ENCODE peak calls at places on chromosomes 3 and 15, in six cellular contexts. R is esophagus squamous epithelium, S is cardiac muscle cell, T is fibroblast of lung, C is endothelial cell of umbilical vein, Z is tibial nerve. M is an unnamed sample.

GRCh38 chr3:46978381-46978780 is 1.1 kb upstream of the NBEAL2 start:
- DNase-seq in R (no peak), S (no peak), T (no peak), C (no peak), Z (no peak), M (no peak)

GRCh38 chr3:42600958-42601675 is 631 bp downstream of the NKTR start:
- DNase-seq in R (no peak), S (peak; percentile 72), T (peak; percentile 77), C (peak; percentile 68), Z (peak; percentile 45), M (peak; percentile 28)

GRCh38 chr15:69719527-69719926 is 266.9 kb downstream of the RPLP1 start:
- DNase-seq in R (no peak), S (peak; percentile 40), T (peak; percentile 46), C (no peak), Z (peak; percentile 29), M (no peak)

GRCh38 chr3:20648921-20649381 is 462.9 kb upstream of the SGO1 start:
- DNase-seq in R (no peak), S (peak; percentile 56), T (peak; percentile 86), C (no peak), Z (no peak), M (no peak)

GRCh38 chr15:70636540-70637165 is 126.7 kb downstream of the UACA start:
- DNase-seq in R (no peak), S (peak; percentile 47), T (peak; percentile 28), C (peak; percentile 28), Z (no peak), M (no peak)

GRCh38 chr3:4856986-4857385 is 122.3 kb upstream of the BHLHE40 start:
- DNase-seq in R (no peak), S (no peak), T (no peak), C (peak; percentile 87), Z (no peak), M (no peak)

GRCh38 chr15:70853855-70854668 is at the start of gene LARP6:
- DNase-seq in R (no peak), S (peak; percentile 62), T (peak; percentile 49), C (peak; percentile 60), Z (peak; percentile 21), M (no peak)

GRCh38 chr3:11910971-11911531 is 64.4 kb upstream of the TAMM41 start:
- DNase-seq in R (no peak), S (no peak), T (no peak), C (no peak), Z (no peak), M (no peak)

GRCh38 chr15:71195242-71195641 is 80.0 kb downstream of the THSD4 start:
- DNase-seq in R (no peak), S (peak; percentile 16), T (no peak), C (no peak), Z (no peak), M (no peak)

GRCh38 chr15:44662478-44663409 is 718 bp downstream of the SPG11 start:
- DNase-seq in R (peak; percentile 32), S (peak; percentile 69), T (peak; percentile 59), C (no peak), Z (peak; percentile 43), M (peak; percentile 8)

GRCh38 chr15:96969892-96970710 is 639.6 kb downstream of the NR2F2 start:
- DNase-seq in R (no peak), S (no peak), T (no peak), C (no peak), Z (no peak), M (no peak)

GRCh38 chr3:186102687-186103086 is 6.2 kb downstream of the ETV5 start:
- DNase-seq in R (no peak), S (no peak), T (no peak), C (no peak), Z (no peak), M (no peak)

GRCh38 chr3:34780294-34780693 is 859.0 kb upstream of the ARPP21 start:
- DNase-seq in R (no peak), S (no peak), T (no peak), C (no peak), Z (no peak), M (no peak)

GRCh38 chr3:147493666-147494065 is 84.5 kb downstream of the ZIC1 start:
- DNase-seq in R (no peak), S (no peak), T (peak; percentile 1), C (peak; percentile 3), Z (no peak), M (no peak)

GRCh38 chr3:150736316-150736719 is 26.7 kb downstream of the SIAH2 start:
- DNase-seq in R (no peak), S (no peak), T (no peak), C (no peak), Z (no peak), M (no peak)

GRCh38 chr3:161409069-161409468 is 37.8 kb upstream of the SPTSSB start:
- DNase-seq in R (no peak), S (peak; percentile 64), T (peak; percentile 27), C (peak; percentile 61), Z (peak; percentile 71), M (no peak)
- TF ChIP-seq CTCF in R (peak; percentile 66), S (peak; percentile 63), T (peak; percentile 64), C (peak; percentile 48), Z (peak; percentile 35), M (peak; percentile 43)

GRCh38 chr15:79057050-79057449 is 33.5 kb downstream of the RASGRF1 start:
- DNase-seq in R (no peak), S (no peak), T (no peak), C (no peak), Z (no peak), M (no peak)

GRCh38 chr15:79054350-79054749 is 36.2 kb downstream of the RASGRF1 start:
- DNase-seq in R (no peak), S (no peak), T (no peak), C (no peak), Z (no peak), M (no peak)

GRCh38 chr15:79060175-79060574 is 30.4 kb downstream of the RASGRF1 start:
- DNase-seq in R (no peak), S (no peak), T (no peak), C (no peak), Z (no peak), M (no peak)

GRCh38 chr15:79059081-79059572 is 31.5 kb downstream of the RASGRF1 start:
- DNase-seq in R (no peak), S (no peak), T (no peak), C (no peak), Z (no peak), M (no peak)

DNA sequence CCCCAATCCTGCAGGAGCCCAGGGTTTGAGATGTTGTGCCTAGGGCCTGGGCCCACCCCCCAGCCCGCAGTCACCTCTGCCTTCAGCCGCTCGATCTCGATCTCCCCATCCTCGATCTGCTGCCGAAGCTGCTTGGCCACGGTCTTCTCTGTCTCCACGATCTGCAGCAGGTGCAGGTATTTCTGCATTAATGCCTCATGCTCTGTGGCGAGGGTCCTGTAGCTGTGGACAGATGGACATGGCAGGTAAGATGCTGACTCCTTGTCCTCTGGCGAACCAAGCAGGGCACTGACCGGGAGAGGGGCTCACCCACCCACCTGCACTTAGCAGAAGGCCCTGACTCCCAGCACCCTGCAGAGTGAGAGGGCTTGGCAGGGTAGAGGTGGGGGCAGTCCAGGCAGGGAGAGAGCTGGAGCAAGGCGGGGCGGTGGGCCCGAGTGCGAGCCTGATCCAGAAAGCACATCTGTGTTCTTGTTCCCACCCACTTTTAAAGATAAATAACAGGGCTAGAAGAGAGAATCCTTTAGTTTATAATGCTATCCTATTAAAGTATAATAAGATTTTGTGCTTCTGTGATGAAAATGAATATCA is 32.2 kb downstream of the RASGRF1 start:
- DNase-seq in R (no peak), S (no peak), T (no peak), C (no peak), Z (no peak), M (no peak)
- H3K27me3 ChIP-seq in R (peaks cover 16% of the 10 kb centered on the region), S (peaks cover 12% of the 10 kb centered on the region), T (no peaks in the 10 kb centered on the region), C (no peaks in the 10 kb centered on the region), Z (no peaks in the 10 kb centered on the region), M (no peaks in the 10 kb centered on the region)

GRCh38 chr15:98725874-98726273 is 77.5 kb downstream of the IGF1R start:
- DNase-seq in R (no peak), S (no peak), T (no peak), C (no peak), Z (no peak), M (no peak)

GRCh38 chr15:98729446-98730042 is 81.2 kb downstream of the IGF1R start:
- DNase-seq in R (no peak), S (no peak), T (no peak), C (peak; percentile 44), Z (no peak), M (no peak)

GRCh38 chr15:98728811-98729160 is 80.4 kb downstream of the IGF1R start:
- DNase-seq in R (no peak), S (no peak), T (no peak), C (no peak), Z (no peak), M (no peak)

GRCh38 chr15:98728107-98728810 is 79.9 kb downstream of the IGF1R start:
- DNase-seq in R (no peak), S (no peak), T (no peak), C (no peak), Z (no peak), M (no peak)

GRCh38 chr15:98727115-98728040 is 79.0 kb downstream of the IGF1R start:
- DNase-seq in R (no peak), S (peak; percentile 96), T (peak; percentile 98), C (peak; percentile 92), Z (peak; percentile 56), M (peak; percentile 65)
- H3K4me3 ChIP-seq in R (no peak overlapping the region), S (no peak overlapping the region), T (peak overlapping the region; percentile 10), C (no peak overlapping the region), Z (no peak overlapping the region), M (peak overlapping the region; percentile 54)

GRCh38 chr3:59121346-59122144 is 71.7 kb upstream of the CFAP20DC start:
- DNase-seq in R (no peak), S (no peak), T (no peak), C (no peak), Z (no peak), M (no peak)
- TF ChIP-seq CTCF in R (no peak), S (no peak), T (no peak), C (no peak), Z (no peak), M (no peak)

DNA sequence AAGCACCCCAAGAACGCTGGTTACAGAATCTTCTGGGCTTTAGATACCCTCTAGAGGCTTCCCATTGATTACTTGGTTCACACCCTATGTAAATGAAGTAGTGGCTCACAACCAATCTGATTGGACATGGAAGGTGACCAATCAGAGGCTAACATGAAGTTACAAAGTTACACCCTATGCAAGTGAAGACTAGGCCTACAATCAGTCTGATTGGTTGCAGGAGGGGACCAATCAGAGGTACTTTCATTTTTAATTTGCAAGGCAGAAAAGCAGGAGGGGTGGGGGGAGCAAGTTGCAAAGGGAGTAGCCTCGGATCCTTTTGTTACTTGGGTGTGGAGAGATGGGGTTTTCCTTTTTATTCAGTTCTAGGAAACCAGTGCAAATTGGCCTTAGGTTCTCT is 11.1 kb upstream of the RTP2 start:
- DNase-seq in R (no peak), S (peak; percentile 44), T (peak; percentile 45), C (peak; percentile 46), Z (no peak), M (no peak)
- H3K27me3 ChIP-seq in R (no peaks in the 10 kb centered on the region), S (no peaks in the 10 kb centered on the region), T (no peaks in the 10 kb centered on the region), C (no peaks in the 10 kb centered on the region), Z (no peaks in the 10 kb centered on the region), M (no peaks in the 10 kb centered on the region)

DNA sequence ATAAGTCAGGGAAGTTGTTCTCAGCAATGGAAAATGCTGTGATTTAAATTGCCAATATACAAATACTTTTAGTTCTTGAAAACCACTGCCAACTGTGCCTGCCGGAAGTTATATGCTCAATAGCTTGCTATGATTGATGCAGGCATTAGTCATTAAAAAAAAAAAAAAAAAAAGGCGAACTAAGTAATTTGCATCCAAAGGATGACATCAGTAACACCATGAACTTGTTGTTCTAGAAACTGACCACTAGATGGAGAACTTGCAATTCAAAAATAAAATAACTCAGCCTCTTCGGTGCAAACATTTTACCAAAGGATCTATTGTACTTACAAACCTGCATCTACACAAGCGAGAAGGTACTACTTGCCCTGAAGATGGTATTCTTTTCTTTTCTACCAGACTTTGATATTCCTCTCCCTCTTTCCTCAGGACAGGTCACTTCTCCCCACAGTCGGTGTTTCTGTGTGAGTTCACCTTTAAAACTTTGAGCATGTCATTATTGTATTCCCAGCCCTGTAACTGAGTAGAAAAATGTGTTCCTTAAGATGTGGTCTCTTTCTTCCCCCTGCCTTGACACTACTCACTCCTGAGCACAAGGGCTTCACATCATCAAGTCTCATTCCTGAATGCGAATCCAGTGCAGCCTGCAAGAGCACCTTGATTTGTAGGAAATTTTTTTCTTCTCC is 115.0 kb upstream of the VEPH1 start:
- DNase-seq in R (no peak), S (peak; percentile 82), T (peak; percentile 79), C (peak; percentile 66), Z (no peak), M (no peak)
- H3K4me3 ChIP-seq in R (no peak overlapping the region), S (no peak overlapping the region), T (no peak overlapping the region), C (no peak overlapping the region), Z (no peak overlapping the region), M (peak overlapping the region; percentile 15)